ENCODE peak calls at places on chromosomes 4 and X, in eight cellular contexts. N, G, W, E, A, P, S and F are unnamed samples.

GRCh38 chr4:8656185-8656517 is 63.6 kb downstream of the CPZ start:
- DNase-seq in N (no peak), G (no peak), W (no peak), E (no peak), A (no peak), P (no peak), S (no peak), F (no peak)

GRCh38 chr4:8271821-8272220 is 2.3 kb downstream of the HTRA3 start:
- DNase-seq in N (no peak), G (no peak), W (peak; percentile 26), E (no peak), A (no peak), P (no peak), S (no peak), F (peak; percentile 27)

GRCh38 chr4:56434599-56435000 is 815 bp downstream of the PPAT start:
- DNase-seq in N (no peak), G (no peak), W (no peak), E (no peak), A (peak; percentile 65), P (peak; percentile 76), S (peak; percentile 9), F (no peak)

GRCh38 chrX:99800016-99800415 is 610.1 kb downstream of the PCDH19 start:
- DNase-seq in N (no peak), G (no peak), W (no peak), E (no peak), A (no peak), P (no peak), S (no peak), F (no peak)

GRCh38 chr4:170589597-170590191 is 499.9 kb upstream of the AADAT start:
- DNase-seq in N (peak; percentile 51), G (no peak), W (no peak), E (peak; percentile 12), A (peak; percentile 20), P (peak; percentile 73), S (no peak), F (no peak)

GRCh38 chr4:182752158-182752910 is 164.9 kb downstream of the DCTD start:
- DNase-seq in N (peak; percentile 30), G (no peak), W (no peak), E (no peak), A (peak; percentile 62), P (peak; percentile 78), S (peak; percentile 92), F (no peak)

GRCh38 chrX:99857455-99857854 is 552.6 kb downstream of the PCDH19 start:
- DNase-seq in N (no peak), G (no peak), W (no peak), E (no peak), A (no peak), P (no peak), S (no peak), F (no peak)

GRCh38 chr4:3364634-3365314 is 72.0 kb downstream of the RGS12 start:
- DNase-seq in N (no peak), G (no peak), W (no peak), E (no peak), A (no peak), P (no peak), S (no peak), F (no peak)